ENCODE peak calls at places on chromosomes 4 and X, in four cellular contexts. M is cardiac muscle cell, K is heart left ventricle, V is NCI-H524. B is an unnamed sample.
A peak's percentile ranks its signal among the peaks of the same experiment; 100 is the strongest.

GRCh38 chr4:148823419-148823769 is 381.2 kb upstream of the NR3C2 start:
- DNase-seq in K (no peak), M (no peak), V (no peak), B (no peak)

GRCh38 chr4:16129336-16129735 is 45.5 kb upstream of the PROM1 start:
- DNase-seq in V (no peak), K (no peak), M (peak; percentile 66), B (peak; percentile 95)

GRCh38 chr4:76235915-76236314 is 15.6 kb upstream of the FAM47E start:
- DNase-seq in V (no peak), M (no peak), K (no peak), B (peak; percentile 82)

GRCh38 chr4:71257761-71258160 is 81.1 kb upstream of the SLC4A4 start:
- DNase-seq in V (no peak), M (no peak), K (no peak), B (no peak)

GRCh38 chrX:24341795-24342194 is 18.6 kb upstream of the SUPT20HL1 start:
- DNase-seq in V (no peak), M (no peak), K (no peak), B (no peak)

GRCh38 chr4:14339715-14340114 is 662.6 kb upstream of the CPEB2 start:
- DNase-seq in M (no peak), K (no peak), V (no peak), B (no peak)

GRCh38 chr4:129438582-129438981 is 342.6 kb downstream of the C4orf33 start:
- DNase-seq in K (no peak), V (no peak), M (no peak), B (no peak)

GRCh38 chr4:175421506-175421905 is 390.6 kb downstream of the GPM6A start:
- DNase-seq in V (no peak), K (no peak), M (no peak), B (peak; percentile 85)

GRCh38 chrX:69290327-69290726 is 125.1 kb upstream of the PJA1 start:
- DNase-seq in V (no peak), K (no peak), M (peak; percentile 39), B (no peak)

B was measured in DMS53.